ENCODE peak calls at places on chromosomes 13 and 19, in nine cellular contexts. X is OCI-LY7; L is cardiac muscle cell; O is body of pancreas; B is NB4; R is psoas muscle; J is CD8-positive, alpha-beta T cell; Z is fibroblast of mammary gland; N is heart right ventricle. M is an unnamed sample.

GRCh38 chr19:30391554-30392551 is 19.7 kb downstream of the ZNF536 start:
- DNase-seq in X (no peak), L (peak), O (no peak), B (peak), R (no peak), J (no peak), Z (no peak), N (no peak), M (peak)

GRCh38 chr13:55069746-55070145 is 2041.1 kb downstream of the OLFM4 start:
- DNase-seq in X (no peak), L (no peak), O (no peak), B (no peak), R (no peak), J (no peak), Z (no peak), N (no peak), M (no peak)

GRCh38 chr19:29129148-29129547 is 83.8 kb downstream of the UQCRFS1 start:
- DNase-seq in X (no peak), L (no peak), O (no peak), B (no peak), R (no peak), J (no peak), Z (no peak), N (no peak), M (no peak)

GRCh38 chr19:29320611-29321010 is 107.7 kb upstream of the UQCRFS1 start:
- DNase-seq in X (no peak), L (no peak), O (no peak), B (no peak), R (no peak), J (no peak), Z (no peak), N (no peak), M (no peak)

GRCh38 chr19:14375582-14376291 is 5.5 kb upstream of the ADGRE5 start:
- DNase-seq in X (peak), L (peak), O (no peak), B (no peak), R (peak), J (no peak), Z (no peak), N (peak), M (peak)

GRCh38 chr13:29556742-29557141 is 38.7 kb downstream of the SLC7A1 start:
- DNase-seq in X (no peak), L (no peak), O (no peak), B (no peak), R (no peak), J (no peak), Z (no peak), N (no peak), M (no peak)

GRCh38 chr13:75391432-75392100 is 90.4 kb downstream of the TBC1D4 start:
- DNase-seq in X (no peak), L (no peak), O (no peak), B (no peak), R (no peak), J (no peak), Z (no peak), N (no peak), M (no peak)

GRCh38 chr19:51366050-51366998 is at the start of gene ETFB:
- DNase-seq in X (peak), L (peak), O (peak), B (peak), R (peak), J (peak), Z (peak), N (peak), M (peak)

GRCh38 chr13:24746618-24747247 is 17.2 kb upstream of the RNF17 start:
- DNase-seq in X (no peak), L (peak), O (no peak), B (peak), R (no peak), J (no peak), Z (no peak), N (no peak), M (no peak)

GRCh38 chr19:52188822-52189744 is 769 bp upstream of the PPP2R1A start:
- DNase-seq in X (no peak), L (no peak), O (no peak), B (no peak), R (peak), J (no peak), Z (no peak), N (no peak), M (no peak)

GRCh38 chr19:49142866-49143335 is 12.3 kb downstream of the HRC start:
- DNase-seq in X (peak), L (peak), O (peak), B (no peak), R (peak), J (peak), Z (peak), N (peak), M (peak)

GRCh38 chr19:2034729-2035589 is 16.1 kb downstream of the MKNK2 start:
- DNase-seq in X (peak), L (peak), O (peak), B (peak), R (peak), J (no peak), Z (peak), N (no peak), M (no peak)

GRCh38 chr13:39263531-39263930 is 225.3 kb downstream of the NHLRC3 start:
- DNase-seq in X (no peak), L (no peak), O (no peak), B (no peak), R (no peak), J (no peak), Z (no peak), N (no peak), M (no peak)

GRCh38 chr19:49915271-49915670 is 13.7 kb upstream of the ATF5 start:
- DNase-seq in X (no peak), L (no peak), O (no peak), B (no peak), R (no peak), J (no peak), Z (no peak), N (no peak), M (no peak)

GRCh38 chr13:109764474-109765292 is 21.7 kb downstream of the IRS2 start:
- DNase-seq in X (no peak), L (no peak), O (no peak), B (peak), R (peak), J (no peak), Z (peak), N (no peak), M (no peak)

GRCh38 chr13:52832268-52832667 is 16.2 kb downstream of the PCDH8 start:
- DNase-seq in X (no peak), L (no peak), O (no peak), B (no peak), R (no peak), J (no peak), Z (no peak), N (no peak), M (no peak)

GRCh38 chr13:46996316-46996715 is 99.5 kb upstream of the HTR2A start:
- DNase-seq in X (no peak), L (no peak), O (no peak), B (no peak), R (no peak), J (no peak), Z (no peak), N (no peak), M (no peak)

GRCh38 chr19:39024875-39025641 is 7.3 kb downstream of the FBXO27 start:
- DNase-seq in X (no peak), L (no peak), O (no peak), B (no peak), R (no peak), J (no peak), Z (no peak), N (no peak), M (no peak)

GRCh38 chr13:46179576-46180368 is 2.2 kb downstream of the LCP1 start:
- DNase-seq in X (peak), L (no peak), O (no peak), B (peak), R (peak), J (peak), Z (no peak), N (peak), M (no peak)

GRCh38 chr13:108176685-108177274 is 38.6 kb downstream of the LIG4 start:
- DNase-seq in X (peak), L (peak), O (peak), B (peak), R (no peak), J (peak), Z (peak), N (no peak), M (no peak)

GRCh38 chr13:67408823-67409222 is 178.7 kb upstream of the PCDH9 start:
- DNase-seq in X (no peak), L (peak), O (no peak), B (no peak), R (no peak), J (no peak), Z (peak), N (no peak), M (no peak)

GRCh38 chr19:38892841-38893240 is 6.6 kb downstream of the SIRT2 start:
- DNase-seq in X (no peak), L (no peak), O (no peak), B (no peak), R (no peak), J (no peak), Z (no peak), N (no peak), M (no peak)

GRCh38 chr13:23828866-23829265 is 60.3 kb downstream of the MIPEP start:
- DNase-seq in X (no peak), L (peak), O (no peak), B (no peak), R (no peak), J (no peak), Z (peak), N (no peak), M (peak)

GRCh38 chr19:14318873-14319272 is 62.4 kb upstream of the ADGRE5 start:
- DNase-seq in X (no peak), L (no peak), O (no peak), B (no peak), R (peak), J (no peak), Z (no peak), N (no peak), M (no peak)

GRCh38 chr19:35260694-35261304 is 8.0 kb upstream of the USF2 start:
- DNase-seq in X (no peak), L (no peak), O (no peak), B (no peak), R (no peak), J (no peak), Z (no peak), N (no peak), M (no peak)

GRCh38 chr19:584240-585001 is 5.3 kb upstream of the HCN2 start:
- DNase-seq in X (peak), L (peak), O (peak), B (peak), R (peak), J (peak), Z (peak), N (peak), M (no peak)

GRCh38 chr19:3006075-3006767 is 22.9 kb downstream of the TLE2 start:
- DNase-seq in X (peak), L (no peak), O (no peak), B (no peak), R (no peak), J (no peak), Z (no peak), N (no peak), M (no peak)

GRCh38 chr13:40200273-40200978 is 466.0 kb downstream of the FOXO1 start:
- DNase-seq in X (peak), L (no peak), O (no peak), B (no peak), R (no peak), J (no peak), Z (no peak), N (no peak), M (no peak)

GRCh38 chr13:22227895-22228294 is 557.0 kb downstream of the FGF9 start:
- DNase-seq in X (no peak), L (no peak), O (no peak), B (peak), R (no peak), J (no peak), Z (no peak), N (no peak), M (no peak)

GRCh38 chr19:2255982-2256685 is at the start of gene JSRP1:
- DNase-seq in X (peak), L (no peak), O (no peak), B (no peak), R (peak), J (no peak), Z (no peak), N (no peak), M (no peak)

GRCh38 chr13:101763191-101763590 is 310.7 kb downstream of the ITGBL1 start:
- DNase-seq in X (no peak), L (no peak), O (no peak), B (no peak), R (no peak), J (no peak), Z (no peak), N (no peak), M (peak)

GRCh38 chr19:19232231-19232630 is 20.5 kb downstream of the NCAN start:
- DNase-seq in X (no peak), L (no peak), O (no peak), B (no peak), R (no peak), J (no peak), Z (no peak), N (no peak), M (no peak)

GRCh38 chr13:81171065-81171647 is 830.2 kb upstream of the SPRY2 start:
- DNase-seq in X (peak), L (peak), O (no peak), B (peak), R (no peak), J (no peak), Z (peak), N (no peak), M (peak)

GRCh38 chr19:11349171-11349570 is 2.9 kb downstream of the CCDC159 start:
- DNase-seq in X (no peak), L (no peak), O (no peak), B (no peak), R (no peak), J (no peak), Z (no peak), N (no peak), M (no peak)

GRCh38 chr19:11342429-11342828 is 3.0 kb upstream of the RAB3D start:
- DNase-seq in X (no peak), L (no peak), O (no peak), B (no peak), R (no peak), J (no peak), Z (no peak), N (no peak), M (no peak)

GRCh38 chr19:11346104-11346940 is at the start of the genes CCDC159 and TMEM205:
- DNase-seq in X (peak), L (peak), O (peak), B (peak), R (peak), J (peak), Z (peak), N (peak), M (peak)

GRCh38 chr19:11347546-11347945 is 1.2 kb downstream of the CCDC159 start:
- DNase-seq in X (no peak), L (no peak), O (no peak), B (no peak), R (no peak), J (no peak), Z (no peak), N (no peak), M (no peak)

DNA sequence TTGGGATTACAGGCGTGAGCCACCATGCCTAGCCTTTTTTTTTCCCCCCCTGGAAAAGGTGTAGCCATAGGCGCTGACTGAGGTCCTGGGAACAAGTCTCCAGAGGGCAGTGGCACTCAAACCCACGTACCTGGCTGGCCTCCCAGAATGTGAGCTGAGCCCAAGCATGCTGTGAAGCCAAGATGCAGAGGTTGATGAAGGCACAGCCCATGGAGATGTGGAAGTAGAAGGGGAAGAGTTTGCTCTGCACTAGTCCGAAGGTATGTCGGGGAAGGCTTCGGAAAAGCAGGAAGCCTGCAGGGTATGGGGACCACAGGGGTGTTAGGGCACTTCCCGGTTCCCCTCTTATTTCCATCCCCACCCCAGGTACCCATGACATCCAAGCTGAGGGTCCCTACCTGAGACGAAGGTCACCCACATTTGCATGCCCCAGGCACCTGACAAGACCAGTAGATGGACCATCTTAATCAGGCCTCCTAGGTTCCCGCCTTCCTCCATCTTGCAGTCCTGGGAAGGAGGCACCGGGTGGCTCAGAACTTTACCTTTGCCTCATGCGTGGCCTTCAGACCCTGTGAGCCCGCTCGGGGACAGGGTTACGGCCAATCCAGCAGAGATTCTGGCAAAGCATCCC is 831 bp downstream of the TMEM205 start:
- DNase-seq in X (no peak), L (no peak), O (peak), B (no peak), R (no peak), J (no peak), Z (no peak), N (no peak), M (no peak)
- H3K4me3 ChIP-seq in X (peak), L (peak), O (no peak), B (peak), R (peak), J (peak), Z (peak), N (peak), M (peak)

GRCh38 chr19:48117515-48118330 is 7.1 kb upstream of the PLA2G4C start:
- DNase-seq in X (no peak), L (no peak), O (no peak), B (peak), R (no peak), J (no peak), Z (no peak), N (no peak), M (no peak)
- TF ChIP-seq CTCF in X (peak), L (no peak), O (no peak), B (peak), R (no peak), J (no peak), Z (no peak), N (no peak), M (no peak)

GRCh38 chr13:66071608-66072007 is 1158.5 kb downstream of the PCDH9 start:
- DNase-seq in X (no peak), L (no peak), O (no peak), B (no peak), R (no peak), J (no peak), Z (no peak), N (no peak), M (no peak)
- H3K4me3 ChIP-seq in X (no peak), L (no peak), O (no peak), B (no peak), R (no peak), J (no peak), Z (no peak), N (no peak), M (no peak)

GRCh38 chr13:113029061-113029445 is 60.0 kb downstream of the MCF2L start:
- DNase-seq in X (no peak), L (no peak), O (no peak), B (no peak), R (no peak), J (no peak), Z (no peak), N (no peak), M (no peak)

GRCh38 chr13:113027095-113027494 is 58.1 kb downstream of the MCF2L start:
- DNase-seq in X (no peak), L (no peak), O (no peak), B (no peak), R (no peak), J (no peak), Z (no peak), N (no peak), M (no peak)

GRCh38 chr13:113026391-113026910 is 57.4 kb downstream of the MCF2L start:
- DNase-seq in X (no peak), L (no peak), O (no peak), B (no peak), R (no peak), J (no peak), Z (no peak), N (no peak), M (no peak)

GRCh38 chr13:113028336-113029060 is 59.5 kb downstream of the MCF2L start:
- DNase-seq in X (no peak), L (no peak), O (no peak), B (no peak), R (no peak), J (no peak), Z (no peak), N (no peak), M (peak)

DNA sequence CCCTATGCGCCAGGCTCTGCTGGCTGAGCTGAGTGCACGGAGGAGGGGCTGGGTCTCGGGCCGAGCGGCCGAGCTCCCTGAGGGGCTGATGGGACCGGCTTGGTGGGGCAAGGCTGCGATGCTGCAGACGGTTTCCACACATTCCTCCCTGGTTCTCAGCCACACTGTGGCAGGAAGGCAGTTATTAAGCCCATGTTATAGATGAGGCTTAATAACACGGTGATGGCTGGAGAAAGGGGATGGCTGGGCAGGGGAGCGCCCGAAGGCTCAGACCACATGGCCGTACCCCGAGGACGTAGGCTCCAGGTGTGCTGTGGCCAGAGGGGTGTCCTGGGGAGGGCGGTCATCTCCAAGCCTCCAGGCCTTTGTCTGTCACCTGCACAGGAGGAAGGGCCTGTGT is 58.6 kb downstream of the MCF2L start:
- DNase-seq in X (no peak), L (no peak), O (no peak), B (no peak), R (no peak), J (no peak), Z (no peak), N (no peak), M (no peak)
- TF ChIP-seq CTCF in X (no peak), L (no peak), O (no peak), B (no peak), R (no peak), J (no peak), Z (no peak), N (no peak), M (no peak)

GRCh38 chr13:94700536-94700935 is 11.8 kb downstream of the SOX21 start:
- DNase-seq in X (no peak), L (no peak), O (no peak), B (no peak), R (no peak), J (no peak), Z (no peak), N (no peak), M (no peak)

GRCh38 chr13:94703721-94704314 is 8.5 kb downstream of the SOX21 start:
- DNase-seq in X (no peak), L (no peak), O (no peak), B (no peak), R (no peak), J (no peak), Z (no peak), N (no peak), M (no peak)

GRCh38 chr13:94703271-94703670 is 9.1 kb downstream of the SOX21 start:
- DNase-seq in X (no peak), L (no peak), O (no peak), B (no peak), R (no peak), J (no peak), Z (no peak), N (no peak), M (no peak)

GRCh38 chr13:94701313-94702180 is 10.8 kb downstream of the SOX21 start:
- DNase-seq in X (no peak), L (no peak), O (no peak), B (no peak), R (no peak), J (no peak), Z (no peak), N (no peak), M (no peak)

DNA sequence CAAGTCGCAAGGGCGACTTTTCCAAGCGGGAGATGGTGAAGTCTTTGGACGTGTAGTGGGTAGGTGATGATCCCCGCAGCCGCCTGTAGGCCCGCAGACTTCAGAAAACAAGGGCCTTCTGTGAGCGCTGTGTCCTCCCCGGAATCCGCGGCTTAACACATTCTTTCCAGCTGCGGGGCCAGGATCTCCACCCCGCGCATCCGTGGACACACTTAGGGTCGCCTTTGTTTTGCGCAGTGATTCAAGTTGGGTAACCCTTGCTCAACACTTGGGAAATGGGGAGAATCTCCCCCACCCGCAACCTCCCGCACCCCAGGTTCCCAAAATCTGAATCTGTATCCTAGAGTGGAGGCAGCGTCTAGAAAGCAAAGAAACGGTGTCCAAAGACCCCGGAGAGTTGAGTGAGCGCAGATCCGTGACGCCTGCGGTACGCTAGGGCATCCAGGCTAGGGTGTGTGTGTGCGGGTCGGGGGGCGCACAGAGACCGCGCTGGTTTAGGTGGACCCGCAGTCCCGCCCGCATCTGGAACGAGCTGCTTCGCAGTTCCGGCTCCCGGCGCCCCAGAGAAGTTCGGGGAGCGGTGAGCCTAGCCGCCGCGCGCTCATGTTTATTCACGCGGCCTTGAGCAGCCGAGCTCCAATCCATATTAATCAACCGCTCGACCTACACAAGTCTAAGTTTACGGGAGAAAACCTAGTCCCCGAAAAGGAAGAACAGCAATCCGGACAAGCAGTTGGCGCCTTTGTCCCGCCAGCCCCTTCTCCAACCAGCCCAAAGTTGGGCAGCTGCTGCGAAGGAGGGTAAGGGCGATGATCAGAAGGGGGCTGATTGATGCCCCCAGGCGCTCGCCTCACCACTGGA is 9.9 kb downstream of the SOX21 start:
- DNase-seq in X (no peak), L (no peak), O (no peak), B (no peak), R (no peak), J (no peak), Z (no peak), N (no peak), M (no peak)
- H3K4me3 ChIP-seq in X (no peak), L (no peak), O (no peak), B (no peak), R (no peak), J (no peak), Z (no peak), N (no peak), M (no peak)

M was measured in AG10803.